ENCODE peak calls at places on chromosomes 6 and 20, in eight cellular contexts. One of them, this sample, is unnamed.

GRCh38 chr20:708956-709355 is 33.4 kb upstream of the SCRT2 start:
- DNase-seq in activated CD4-positive, alpha-beta T cell treated with anti-CD3 and anti-CD28 coated beads for 48 hours: no peak
- DNase-seq in A172: no peak
- DNase-seq in fibroblast of lung: no peak
- DNase-seq in mesendoderm: peak
- DNase-seq in NCI-H69: no peak
- DNase-seq in T47D: no peak
- DNase-seq in nucleus accumbens: no peak
- DNase-seq in this sample: no peak

GRCh38 chr6:43096451-43097097 is 20.5 kb downstream of the PTK7 start:
- DNase-seq in fibroblast of lung: peak
- DNase-seq in activated CD4-positive, alpha-beta T cell treated with anti-CD3 and anti-CD28 coated beads for 48 hours: no peak
- DNase-seq in T47D: peak
- DNase-seq in A172: peak
- DNase-seq in NCI-H69: peak
- DNase-seq in mesendoderm: peak
- DNase-seq in nucleus accumbens: no peak
- DNase-seq in this sample: no peak

GRCh38 chr6:43910149-43910637 is 140.2 kb downstream of the VEGFA start:
- DNase-seq in activated CD4-positive, alpha-beta T cell treated with anti-CD3 and anti-CD28 coated beads for 48 hours: no peak
- DNase-seq in nucleus accumbens: no peak
- DNase-seq in NCI-H69: no peak
- DNase-seq in T47D: no peak
- DNase-seq in A172: no peak
- DNase-seq in fibroblast of lung: no peak
- DNase-seq in mesendoderm: no peak
- DNase-seq in this sample: no peak

GRCh38 chr20:35771367-35771688 is 487 bp upstream of the PHF20 start:
- DNase-seq in fibroblast of lung: no peak
- DNase-seq in activated CD4-positive, alpha-beta T cell treated with anti-CD3 and anti-CD28 coated beads for 48 hours: no peak
- DNase-seq in mesendoderm: no peak
- DNase-seq in nucleus accumbens: no peak
- DNase-seq in NCI-H69: no peak
- DNase-seq in T47D: no peak
- DNase-seq in A172: no peak
- DNase-seq in this sample: no peak

GRCh38 chr6:114216789-114217467 is 125.9 kb downstream of the HS3ST5 start:
- DNase-seq in NCI-H69: no peak
- DNase-seq in A172: no peak
- DNase-seq in mesendoderm: no peak
- DNase-seq in fibroblast of lung: no peak
- DNase-seq in nucleus accumbens: no peak
- DNase-seq in T47D: no peak
- DNase-seq in activated CD4-positive, alpha-beta T cell treated with anti-CD3 and anti-CD28 coated beads for 48 hours: no peak
- DNase-seq in this sample: no peak

GRCh38 chr20:20414640-20415274 is 46.9 kb downstream of the INSM1 start:
- DNase-seq in activated CD4-positive, alpha-beta T cell treated with anti-CD3 and anti-CD28 coated beads for 48 hours: no peak
- DNase-seq in fibroblast of lung: no peak
- DNase-seq in T47D: no peak
- DNase-seq in mesendoderm: no peak
- DNase-seq in nucleus accumbens: no peak
- DNase-seq in NCI-H69: peak
- DNase-seq in A172: no peak
- DNase-seq in this sample: no peak

GRCh38 chr20:63599396-63600050 is 25.5 kb upstream of the HELZ2 start:
- DNase-seq in mesendoderm: no peak
- DNase-seq in nucleus accumbens: no peak
- DNase-seq in T47D: no peak
- DNase-seq in A172: no peak
- DNase-seq in activated CD4-positive, alpha-beta T cell treated with anti-CD3 and anti-CD28 coated beads for 48 hours: no peak
- DNase-seq in NCI-H69: no peak
- DNase-seq in fibroblast of lung: no peak
- DNase-seq in this sample: no peak

GRCh38 chr6:16764188-16764950 is 3.1 kb upstream of the ATXN1 start:
- DNase-seq in nucleus accumbens: no peak
- DNase-seq in T47D: no peak
- DNase-seq in activated CD4-positive, alpha-beta T cell treated with anti-CD3 and anti-CD28 coated beads for 48 hours: no peak
- DNase-seq in fibroblast of lung: peak
- DNase-seq in A172: peak
- DNase-seq in NCI-H69: peak
- DNase-seq in mesendoderm: peak
- DNase-seq in this sample: peak

GRCh38 chr6:37698264-37699137 is 818 bp upstream of the MDGA1 start:
- DNase-seq in T47D: peak
- DNase-seq in mesendoderm: peak
- DNase-seq in A172: no peak
- DNase-seq in activated CD4-positive, alpha-beta T cell treated with anti-CD3 and anti-CD28 coated beads for 48 hours: peak
- DNase-seq in NCI-H69: peak
- DNase-seq in nucleus accumbens: peak
- DNase-seq in fibroblast of lung: peak
- DNase-seq in this sample: peak

GRCh38 chr6:168837231-168837903 is 396.4 kb downstream of the SMOC2 start:
- DNase-seq in A172: no peak
- DNase-seq in activated CD4-positive, alpha-beta T cell treated with anti-CD3 and anti-CD28 coated beads for 48 hours: no peak
- DNase-seq in fibroblast of lung: no peak
- DNase-seq in nucleus accumbens: peak
- DNase-seq in NCI-H69: no peak
- DNase-seq in T47D: no peak
- DNase-seq in mesendoderm: no peak
- DNase-seq in this sample: no peak

GRCh38 chr6:56713285-56713684 is 70.6 kb upstream of the DST start:
- DNase-seq in activated CD4-positive, alpha-beta T cell treated with anti-CD3 and anti-CD28 coated beads for 48 hours: no peak
- DNase-seq in fibroblast of lung: peak
- DNase-seq in mesendoderm: peak
- DNase-seq in NCI-H69: peak
- DNase-seq in nucleus accumbens: no peak
- DNase-seq in T47D: no peak
- DNase-seq in A172: peak
- DNase-seq in this sample: no peak

GRCh38 chr6:169162968-169163903 is 90.4 kb downstream of the THBS2 start:
- DNase-seq in mesendoderm: no peak
- DNase-seq in fibroblast of lung: peak
- DNase-seq in activated CD4-positive, alpha-beta T cell treated with anti-CD3 and anti-CD28 coated beads for 48 hours: peak
- DNase-seq in NCI-H69: no peak
- DNase-seq in T47D: no peak
- DNase-seq in A172: peak
- DNase-seq in nucleus accumbens: no peak
- DNase-seq in this sample: no peak

GRCh38 chr6:169186496-169187169 is 67.0 kb downstream of the THBS2 start:
- DNase-seq in fibroblast of lung: no peak
- DNase-seq in nucleus accumbens: no peak
- DNase-seq in activated CD4-positive, alpha-beta T cell treated with anti-CD3 and anti-CD28 coated beads for 48 hours: no peak
- DNase-seq in T47D: no peak
- DNase-seq in A172: no peak
- DNase-seq in NCI-H69: no peak
- DNase-seq in mesendoderm: no peak
- DNase-seq in this sample: no peak

GRCh38 chr20:44153636-44154043 is 33.3 kb downstream of the JPH2 start:
- DNase-seq in activated CD4-positive, alpha-beta T cell treated with anti-CD3 and anti-CD28 coated beads for 48 hours: no peak
- DNase-seq in mesendoderm: peak
- DNase-seq in NCI-H69: no peak
- DNase-seq in T47D: no peak
- DNase-seq in fibroblast of lung: no peak
- DNase-seq in nucleus accumbens: no peak
- DNase-seq in A172: no peak
- DNase-seq in this sample: no peak

GRCh38 chr6:52992980-52993379 is 2.1 kb downstream of the GSTA4 start:
- DNase-seq in fibroblast of lung: peak
- DNase-seq in activated CD4-positive, alpha-beta T cell treated with anti-CD3 and anti-CD28 coated beads for 48 hours: no peak
- DNase-seq in T47D: no peak
- DNase-seq in nucleus accumbens: no peak
- DNase-seq in A172: no peak
- DNase-seq in mesendoderm: no peak
- DNase-seq in NCI-H69: no peak
- DNase-seq in this sample: peak

GRCh38 chr6:31888281-31889258 is 8.9 kb downstream of the EHMT2 start:
- DNase-seq in mesendoderm: no peak
- DNase-seq in NCI-H69: peak
- DNase-seq in A172: no peak
- DNase-seq in T47D: no peak
- DNase-seq in activated CD4-positive, alpha-beta T cell treated with anti-CD3 and anti-CD28 coated beads for 48 hours: peak
- DNase-seq in fibroblast of lung: no peak
- DNase-seq in nucleus accumbens: no peak
- DNase-seq in this sample: peak

GRCh38 chr6:12749531-12750379 is 33.2 kb downstream of the PHACTR1 start:
- DNase-seq in mesendoderm: peak
- DNase-seq in A172: no peak
- DNase-seq in nucleus accumbens: no peak
- DNase-seq in T47D: no peak
- DNase-seq in NCI-H69: peak
- DNase-seq in fibroblast of lung: no peak
- DNase-seq in activated CD4-positive, alpha-beta T cell treated with anti-CD3 and anti-CD28 coated beads for 48 hours: no peak
- DNase-seq in this sample: no peak

GRCh38 chr6:56055066-56055465 is 179.7 kb upstream of the BMP5 start:
- DNase-seq in NCI-H69: no peak
- DNase-seq in nucleus accumbens: no peak
- DNase-seq in activated CD4-positive, alpha-beta T cell treated with anti-CD3 and anti-CD28 coated beads for 48 hours: no peak
- DNase-seq in A172: no peak
- DNase-seq in T47D: no peak
- DNase-seq in fibroblast of lung: no peak
- DNase-seq in mesendoderm: no peak
- DNase-seq in this sample: no peak

GRCh38 chr6:157763894-157764345 is 59.1 kb upstream of the SNX9 start:
- DNase-seq in mesendoderm: no peak
- DNase-seq in T47D: no peak
- DNase-seq in fibroblast of lung: no peak
- DNase-seq in activated CD4-positive, alpha-beta T cell treated with anti-CD3 and anti-CD28 coated beads for 48 hours: no peak
- DNase-seq in nucleus accumbens: no peak
- DNase-seq in A172: no peak
- DNase-seq in NCI-H69: no peak
- DNase-seq in this sample: no peak

GRCh38 chr6:54515713-54516112 is 207.5 kb downstream of the TINAG start:
- DNase-seq in NCI-H69: no peak
- DNase-seq in activated CD4-positive, alpha-beta T cell treated with anti-CD3 and anti-CD28 coated beads for 48 hours: no peak
- DNase-seq in A172: no peak
- DNase-seq in T47D: no peak
- DNase-seq in nucleus accumbens: no peak
- DNase-seq in mesendoderm: no peak
- DNase-seq in fibroblast of lung: no peak
- DNase-seq in this sample: no peak

GRCh38 chr6:33621396-33622388 is 570 bp downstream of the ITPR3 start:
- DNase-seq in fibroblast of lung: no peak
- DNase-seq in nucleus accumbens: no peak
- DNase-seq in NCI-H69: peak
- DNase-seq in A172: peak
- DNase-seq in T47D: peak
- DNase-seq in mesendoderm: peak
- DNase-seq in activated CD4-positive, alpha-beta T cell treated with anti-CD3 and anti-CD28 coated beads for 48 hours: peak
- DNase-seq in this sample: no peak

GRCh38 chr6:137799950-137800568 is 67.0 kb upstream of the TNFAIP3 start:
- DNase-seq in activated CD4-positive, alpha-beta T cell treated with anti-CD3 and anti-CD28 coated beads for 48 hours: peak
- DNase-seq in NCI-H69: peak
- DNase-seq in fibroblast of lung: peak
- DNase-seq in A172: peak
- DNase-seq in mesendoderm: peak
- DNase-seq in T47D: no peak
- DNase-seq in nucleus accumbens: peak
- DNase-seq in this sample: peak

GRCh38 chr6:147711511-147711910 is 203.0 kb downstream of the SAMD5 start:
- DNase-seq in fibroblast of lung: no peak
- DNase-seq in T47D: no peak
- DNase-seq in activated CD4-positive, alpha-beta T cell treated with anti-CD3 and anti-CD28 coated beads for 48 hours: no peak
- DNase-seq in mesendoderm: no peak
- DNase-seq in A172: no peak
- DNase-seq in NCI-H69: peak
- DNase-seq in nucleus accumbens: no peak
- DNase-seq in this sample: no peak

GRCh38 chr6:140379919-140380318 is 1005.5 kb upstream of the CITED2 start:
- DNase-seq in T47D: no peak
- DNase-seq in mesendoderm: no peak
- DNase-seq in fibroblast of lung: peak
- DNase-seq in NCI-H69: no peak
- DNase-seq in activated CD4-positive, alpha-beta T cell treated with anti-CD3 and anti-CD28 coated beads for 48 hours: no peak
- DNase-seq in A172: no peak
- DNase-seq in nucleus accumbens: no peak
- DNase-seq in this sample: no peak

GRCh38 chr6:119322034-119322433 is 27.5 kb downstream of the MAN1A1 start:
- DNase-seq in A172: no peak
- DNase-seq in nucleus accumbens: no peak
- DNase-seq in fibroblast of lung: no peak
- DNase-seq in NCI-H69: no peak
- DNase-seq in mesendoderm: no peak
- DNase-seq in activated CD4-positive, alpha-beta T cell treated with anti-CD3 and anti-CD28 coated beads for 48 hours: no peak
- DNase-seq in T47D: no peak
- DNase-seq in this sample: peak

GRCh38 chr6:30450908-30451818 is 38.1 kb upstream of the HLA-E start:
- DNase-seq in A172: no peak
- DNase-seq in mesendoderm: peak
- DNase-seq in nucleus accumbens: no peak
- DNase-seq in activated CD4-positive, alpha-beta T cell treated with anti-CD3 and anti-CD28 coated beads for 48 hours: peak
- DNase-seq in fibroblast of lung: peak
- DNase-seq in NCI-H69: peak
- DNase-seq in T47D: no peak
- DNase-seq in this sample: no peak